ENCODE peak calls at places on chromosomes 12 and 14, in nine cellular contexts. C is RWPE2; X is AG04450; O is activated CD8-positive, alpha-beta memory T cell treated with anti-CD3 and anti-CD28 coated beads, Interleukin-2, amount 50 U/mL, for 4 hours; P is anterior cingulate cortex; J is NCI-H1092 treated with DMSO at 0.1 percent for 48 hours; H is mesothelial cell of epicardium; L is lung; D is fibroblast of mammary gland. B is an unnamed sample.

GRCh38 chr14:72675126-72675525 is 218.8 kb downstream of the DPF3 start:
- DNase-seq in C (no peak), H (no peak), X (no peak), O (no peak), J (no peak), P (no peak), L (no peak), D (no peak), B (no peak)

GRCh38 chr14:101721951-101722661 is 39.4 kb upstream of the PPP2R5C start:
- DNase-seq in L (peak), H (no peak), O (peak), C (no peak), P (no peak), X (no peak), J (no peak), D (peak), B (no peak)

GRCh38 chr14:69107407-69108003 is 45.4 kb downstream of the DCAF5 start:
- DNase-seq in X (peak), L (peak), C (no peak), J (peak), O (no peak), P (no peak), D (peak), H (no peak), B (peak)

GRCh38 chr14:61416587-61416986 is 95.2 kb downstream of the PRKCH start:
- DNase-seq in X (no peak), D (no peak), H (no peak), C (no peak), L (no peak), P (no peak), J (no peak), O (no peak), B (no peak)

GRCh38 chr14:28102814-28103213 is 663.8 kb upstream of the FOXG1 start:
- DNase-seq in H (no peak), O (no peak), J (peak), C (no peak), X (no peak), P (no peak), L (no peak), D (peak), B (no peak)

GRCh38 chr12:9118161-9118560 is 2.4 kb upstream of the A2M start:
- DNase-seq in D (peak), C (no peak), X (no peak), P (no peak), O (no peak), L (no peak), J (no peak), H (no peak), B (no peak)

GRCh38 chr12:67434653-67435375 is 165.7 kb downstream of the CAND1 start:
- DNase-seq in D (peak), J (no peak), L (no peak), P (peak), O (no peak), C (no peak), H (no peak), X (peak), B (no peak)

GRCh38 chr14:53881921-53882320 is 74.7 kb downstream of the BMP4 start:
- DNase-seq in J (no peak), C (no peak), X (no peak), H (no peak), O (no peak), L (no peak), D (no peak), P (no peak), B (no peak)

GRCh38 chr14:100066984-100067383 is 1.8 kb downstream of the EVL start:
- DNase-seq in X (no peak), C (no peak), O (no peak), D (no peak), P (no peak), J (no peak), L (no peak), H (no peak), B (no peak)

GRCh38 chr14:81366259-81366658 is 33.9 kb downstream of the STON2 start:
- DNase-seq in O (no peak), H (no peak), D (peak), J (peak), L (no peak), P (no peak), X (no peak), C (no peak), B (no peak)

GRCh38 chr12:127293507-127294310 is 973.3 kb upstream of the TMEM132C start:
- DNase-seq in O (peak), C (no peak), J (peak), X (no peak), P (no peak), L (peak), D (peak), H (peak), B (no peak)